ENCODE peak calls at places on chromosome 7, in nine cellular contexts. T is NCI-H1436; D is GOT3; J is T47D; F is activated CD8-positive, alpha-beta memory T cell treated with anti-CD3 and anti-CD28 coated beads for 1 hour; Q is HCT116; V is HEK293T; G is mucosa of descending colon; X is non-pigmented ciliary epithelial cell. U is an unnamed sample.

GRCh38 chr7:74302745-74303221 is 13.6 kb downstream of the CLIP2 start:
- DNase-seq in Q (no peak), X (no peak), J (no peak), F (no peak), G (no peak), D (no peak), V (no peak), T (no peak), U (no peak)

GRCh38 chr7:159046300-159046699 is 98.4 kb downstream of the VIPR2 start:
- DNase-seq in D (no peak), G (no peak), Q (no peak), V (no peak), F (no peak), J (no peak), X (no peak), T (no peak), U (no peak)

GRCh38 chr7:116653646-116654045 is 18.4 kb upstream of the MET start:
- DNase-seq in X (no peak), Q (no peak), G (no peak), J (no peak), D (no peak), F (no peak), T (no peak), V (no peak), U (peak; percentile 53)

GRCh38 chr7:144670251-144670650 is 165.6 kb downstream of the TPK1 start:
- DNase-seq in G (no peak), J (no peak), Q (peak; percentile 4), V (no peak), T (no peak), D (no peak), F (no peak), X (no peak), U (peak; percentile 8)

GRCh38 chr7:46633200-46633599 is 712.1 kb upstream of the IGFBP3 start:
- DNase-seq in D (no peak), F (no peak), V (no peak), T (no peak), Q (no peak), X (no peak), G (no peak), J (no peak), U (no peak)

GRCh38 chr7:26156454-26157365 is 4.7 kb downstream of the NFE2L3 start:
- DNase-seq in X (peak; percentile 95), J (no peak), F (no peak), V (no peak), D (no peak), Q (peak; percentile 28), G (no peak), T (no peak), U (peak; percentile 73)

GRCh38 chr7:101728128-101728527 is 89.3 kb upstream of the CUX1 start:
- DNase-seq in Q (no peak), J (no peak), V (no peak), D (no peak), G (no peak), F (no peak), T (no peak), X (no peak), U (no peak)

GRCh38 chr7:52826515-52826914 is 208.9 kb upstream of the POM121L12 start:
- DNase-seq in G (no peak), T (no peak), D (no peak), X (no peak), J (no peak), V (no peak), Q (no peak), F (no peak), U (no peak)

GRCh38 chr7:43645699-43646226 is 62.9 kb downstream of the STK17A start:
- DNase-seq in V (no peak), X (no peak), G (no peak), D (no peak), F (no peak), T (no peak), Q (no peak), J (no peak), U (no peak)

GRCh38 chr7:106425017-106425719 is 140.4 kb upstream of the NAMPT start:
- DNase-seq in X (peak; percentile 91), Q (no peak), J (no peak), T (no peak), G (peak; percentile 44), D (peak; percentile 60), V (no peak), F (no peak), U (peak; percentile 89)

GRCh38 chr7:24716480-24717246 is 40.6 kb downstream of the GSDME start:
- DNase-seq in X (no peak), Q (no peak), J (no peak), F (no peak), V (no peak), G (no peak), D (no peak), T (no peak), U (no peak)

GRCh38 chr7:96414931-96415292 is 93.0 kb upstream of the SLC25A13 start:
- DNase-seq in Q (peak; percentile 13), F (no peak), T (peak; percentile 68), D (no peak), V (peak; percentile 55), J (no peak), X (no peak), G (no peak), U (peak; percentile 10)

GRCh38 chr7:887488-887820 is 11.1 kb downstream of the GET4 start:
- DNase-seq in Q (no peak), F (no peak), G (peak; percentile 34), D (no peak), X (no peak), J (no peak), V (no peak), T (no peak), U (no peak)

GRCh38 chr7:15495170-15495569 is 66.6 kb downstream of the AGMO start:
- DNase-seq in F (no peak), J (no peak), Q (no peak), X (no peak), D (no peak), T (no peak), V (no peak), G (no peak), U (no peak)

GRCh38 chr7:159083001-159083697 is 61.5 kb downstream of the VIPR2 start:
- DNase-seq in D (no peak), V (no peak), F (no peak), X (no peak), G (no peak), J (no peak), Q (no peak), T (no peak), U (no peak)

GRCh38 chr7:4470246-4470645 is 211.8 kb upstream of the FOXK1 start:
- DNase-seq in F (no peak), X (no peak), T (no peak), V (no peak), G (no peak), D (no peak), Q (no peak), J (no peak), U (no peak)

GRCh38 chr7:37074370-37074769 is 350.1 kb upstream of the AOAH start:
- DNase-seq in T (no peak), D (no peak), J (no peak), V (no peak), G (no peak), X (no peak), F (no peak), Q (peak; percentile 40), U (no peak)

GRCh38 chr7:27110163-27110976 is 7.9 kb upstream of the HOXA2 start:
- DNase-seq in F (no peak), X (no peak), T (no peak), D (no peak), J (peak; percentile 67), G (peak; percentile 82), V (peak; percentile 79), Q (no peak), U (peak; percentile 81)

GRCh38 chr7:82678259-82678658 is 234.7 kb upstream of the CACNA2D1 start:
- DNase-seq in V (no peak), J (no peak), G (no peak), F (no peak), Q (no peak), D (no peak), T (no peak), X (no peak), U (no peak)

GRCh38 chr7:43462836-43463235 is 120.1 kb upstream of the STK17A start:
- DNase-seq in V (no peak), J (no peak), T (no peak), D (no peak), G (no peak), F (no peak), X (no peak), Q (no peak), U (no peak)

GRCh38 chr7:79096361-79096805 is 357.1 kb downstream of the MAGI2 start:
- DNase-seq in F (no peak), Q (no peak), X (no peak), J (no peak), G (no peak), T (no peak), D (no peak), V (no peak), U (no peak)

GRCh38 chr7:105896407-105896842 is 20.0 kb upstream of the ATXN7L1 start:
- DNase-seq in F (no peak), X (no peak), V (no peak), J (no peak), Q (no peak), G (peak; percentile 62), D (no peak), T (peak; percentile 87), U (no peak)

GRCh38 chr7:151706568-151707469 is 170.1 kb downstream of the PRKAG2 start:
- DNase-seq in X (no peak), J (no peak), V (no peak), Q (no peak), F (no peak), G (peak; percentile 38), T (no peak), D (no peak), U (no peak)

GRCh38 chr7:72925546-72926120 is 738 bp downstream of the POM121 start:
- DNase-seq in J (no peak), T (no peak), Q (no peak), G (no peak), X (no peak), D (no peak), F (no peak), V (peak; percentile 30), U (no peak)

GRCh38 chr7:155590215-155591023 is 44.1 kb upstream of the CNPY1 start:
- DNase-seq in Q (no peak), D (no peak), J (no peak), F (no peak), V (no peak), X (no peak), G (no peak), T (peak; percentile 83), U (no peak)

GRCh38 chr7:155553871-155554270 is 7.5 kb upstream of the CNPY1 start:
- DNase-seq in J (no peak), T (no peak), X (no peak), Q (no peak), F (no peak), G (no peak), V (no peak), D (no peak), U (no peak)

GRCh38 chr7:80548790-80549530 is 37.1 kb upstream of the GNAT3 start:
- DNase-seq in F (no peak), Q (no peak), J (no peak), D (no peak), G (no peak), T (no peak), X (no peak), V (no peak), U (no peak)

GRCh38 chr7:74289660-74290589 is 718 bp downstream of the CLIP2 start:
- DNase-seq in V (no peak), F (peak; percentile 30), D (no peak), T (no peak), Q (no peak), J (no peak), X (no peak), G (peak; percentile 80), U (peak; percentile 47)

GRCh38 chr7:132930881-132931280 is 151.0 kb downstream of the CHCHD3 start:
- DNase-seq in X (no peak), G (no peak), Q (no peak), T (no peak), D (no peak), J (peak; percentile 2), V (peak; percentile 13), F (no peak), U (no peak)

GRCh38 chr7:35007768-35008167 is 29.5 kb downstream of the DPY19L1 start:
- DNase-seq in X (no peak), J (no peak), G (no peak), F (no peak), D (no peak), V (no peak), T (no peak), Q (no peak), U (no peak)